ENCODE peak calls at places on chromosome 1, in six cellular contexts. P is GM12865, R is dorsolateral prefrontal cortex, K is sigmoid colon, N is fibroblast of lung, C is colonic mucosa. S is an unnamed sample.

GRCh38 chr1:4101434-4102150 is 201.5 kb upstream of the C1orf174 start:
- DNase-seq in K (peak; percentile 12), N (no peak), R (peak; percentile 37), P (no peak), C (no peak), S (no peak)

GRCh38 chr1:27581823-27582243 is 22.1 kb downstream of the AHDC1 start:
- DNase-seq in K (peak; percentile 73), C (no peak), R (no peak), P (no peak), N (no peak), S (no peak)

GRCh38 chr1:64320470-64320869 is 117.0 kb downstream of the UBE2U start:
- DNase-seq in N (peak; percentile 18), C (no peak), K (no peak), R (no peak), P (no peak), S (peak; percentile 79)

GRCh38 chr1:158998781-158999161 is 10.9 kb upstream of the IFI16 start:
- DNase-seq in C (peak; percentile 51), N (peak; percentile 48), P (peak; percentile 82), R (peak; percentile 58), K (peak; percentile 74), S (no peak)

GRCh38 chr1:112532074-112532473 is 23.3 kb downstream of the WNT2B start:
- DNase-seq in N (peak; percentile 46), P (no peak), R (no peak), K (no peak), C (no peak), S (no peak)

GRCh38 chr1:35369922-35370671 is 101.6 kb downstream of the ZMYM4 start:
- DNase-seq in K (peak; percentile 82), N (peak; percentile 86), R (peak; percentile 72), C (peak; percentile 32), P (peak; percentile 5), S (peak; percentile 27)

GRCh38 chr1:3827813-3828307 is 29.2 kb downstream of the CEP104 start:
- DNase-seq in R (peak; percentile 57), N (no peak), P (no peak), C (no peak), K (peak; percentile 46), S (no peak)

GRCh38 chr1:44672254-44672955 is 1.9 kb downstream of the TMEM53 start:
- DNase-seq in R (no peak), C (no peak), N (peak; percentile 91), P (peak; percentile 78), K (no peak), S (no peak)

GRCh38 chr1:27966402-27967105 is 6.8 kb downstream of the XKR8 start:
- DNase-seq in P (no peak), N (peak; percentile 49), K (no peak), R (no peak), C (no peak), S (no peak)

GRCh38 chr1:27522148-27522859 is 32.3 kb upstream of the WASF2 start:
- DNase-seq in K (no peak), N (peak; percentile 55), R (peak; percentile 80), P (no peak), C (no peak), S (no peak)

GRCh38 chr1:165902565-165902964 is 75.2 kb downstream of the UCK2 start:
- DNase-seq in R (no peak), P (no peak), K (no peak), N (no peak), C (no peak), S (no peak)

GRCh38 chr1:236799001-236799400 is 3.9 kb downstream of the MTR start:
- DNase-seq in P (no peak), N (no peak), R (no peak), C (no peak), K (no peak), S (no peak)

GRCh38 chr1:32151319-32151787 is 28.1 kb upstream of the TXLNA start:
- DNase-seq in K (no peak), R (no peak), C (no peak), P (no peak), N (peak; percentile 78), S (peak; percentile 27)

GRCh38 chr1:54167422-54168139 is 14.8 kb upstream of the CDCP2 start:
- DNase-seq in P (no peak), R (peak; percentile 16), C (no peak), N (peak; percentile 62), K (no peak), S (no peak)

GRCh38 chr1:207818971-207819451 is 67.2 kb downstream of the CD46 start:
- DNase-seq in P (no peak), R (no peak), K (peak; percentile 50), C (no peak), N (peak; percentile 47), S (no peak)

GRCh38 chr1:89363196-89363595 is 663 bp upstream of the GBP6 start:
- DNase-seq in N (peak; percentile 52), P (peak; percentile 65), R (no peak), C (no peak), K (no peak), S (no peak)

GRCh38 chr1:212791261-212791675 is 309 bp downstream of the NSL1 start:
- DNase-seq in P (no peak), C (no peak), N (no peak), R (no peak), K (no peak), S (peak; percentile 66)

GRCh38 chr1:87119741-87120140 is 205.3 kb downstream of the HS2ST1 start:
- DNase-seq in R (no peak), P (no peak), C (no peak), K (no peak), N (no peak), S (no peak)

GRCh38 chr1:30988045-30988444 is 77.5 kb downstream of the PUM1 start:
- DNase-seq in N (no peak), P (no peak), R (no peak), C (no peak), K (no peak), S (no peak)

GRCh38 chr1:30533796-30534550 is 189.4 kb downstream of the MATN1 start:
- DNase-seq in K (no peak), N (no peak), C (no peak), P (no peak), R (no peak), S (no peak)

GRCh38 chr1:22258696-22259095 is 115.8 kb upstream of the WNT4 start:
- DNase-seq in N (no peak), P (no peak), R (no peak), C (no peak), K (no peak), S (no peak)

GRCh38 chr1:38527373-38527966 is 332.1 kb downstream of the RRAGC start:
- DNase-seq in R (no peak), C (peak; percentile 22), K (no peak), P (peak; percentile 88), N (no peak), S (no peak)

GRCh38 chr1:85611390-85611789 is 30.8 kb downstream of the CCN1 start:
- DNase-seq in K (no peak), N (peak; percentile 95), R (no peak), C (no peak), P (no peak), S (peak; percentile 87)

GRCh38 chr1:59128784-59129227 is 168.1 kb upstream of the FGGY start:
- DNase-seq in N (peak; percentile 95), C (no peak), K (no peak), R (no peak), P (no peak), S (peak; percentile 40)

GRCh38 chr1:203547147-203547546 is 53.2 kb downstream of the OPTC start:
- DNase-seq in C (no peak), R (no peak), K (no peak), N (no peak), P (no peak), S (no peak)

GRCh38 chr1:15456313-15456954 is at the start of gene CELA2A:
- DNase-seq in K (no peak), N (no peak), P (no peak), R (no peak), C (no peak), S (no peak)

GRCh38 chr1:19786988-19787423 is 12.7 kb downstream of the TMCO4 start:
- DNase-seq in P (no peak), C (no peak), N (no peak), R (no peak), K (no peak), S (no peak)
- H3K4me3 ChIP-seq in P (no peak overlapping the region), C (no peak overlapping the region), N (no peak overlapping the region), R (no peak overlapping the region), K (no peak overlapping the region), S (no peak overlapping the region)

GRCh38 chr1:95309031-95309459 is 75.0 kb downstream of the RWDD3 start:
- DNase-seq in P (peak; percentile 5), N (peak; percentile 28), C (no peak), K (no peak), R (peak; percentile 57), S (no peak)
- TF ChIP-seq CTCF in P (peak; percentile 37), N (peak; percentile 49), C (peak; percentile 30), K (peak; percentile 36), R (peak; percentile 71), S (peak; percentile 47)

GRCh38 chr1:246483204-246483933 is 23.7 kb downstream of the SMYD3 start:
- DNase-seq in R (no peak), K (no peak), C (no peak), P (peak; percentile 38), N (peak; percentile 28), S (no peak)
- H3K4me3 ChIP-seq in R (no peak overlapping the region), K (peak overlapping the region; percentile 17), C (no peak overlapping the region), P (no peak overlapping the region), N (peak overlapping the region; percentile 29), S (no peak overlapping the region)

DNA sequence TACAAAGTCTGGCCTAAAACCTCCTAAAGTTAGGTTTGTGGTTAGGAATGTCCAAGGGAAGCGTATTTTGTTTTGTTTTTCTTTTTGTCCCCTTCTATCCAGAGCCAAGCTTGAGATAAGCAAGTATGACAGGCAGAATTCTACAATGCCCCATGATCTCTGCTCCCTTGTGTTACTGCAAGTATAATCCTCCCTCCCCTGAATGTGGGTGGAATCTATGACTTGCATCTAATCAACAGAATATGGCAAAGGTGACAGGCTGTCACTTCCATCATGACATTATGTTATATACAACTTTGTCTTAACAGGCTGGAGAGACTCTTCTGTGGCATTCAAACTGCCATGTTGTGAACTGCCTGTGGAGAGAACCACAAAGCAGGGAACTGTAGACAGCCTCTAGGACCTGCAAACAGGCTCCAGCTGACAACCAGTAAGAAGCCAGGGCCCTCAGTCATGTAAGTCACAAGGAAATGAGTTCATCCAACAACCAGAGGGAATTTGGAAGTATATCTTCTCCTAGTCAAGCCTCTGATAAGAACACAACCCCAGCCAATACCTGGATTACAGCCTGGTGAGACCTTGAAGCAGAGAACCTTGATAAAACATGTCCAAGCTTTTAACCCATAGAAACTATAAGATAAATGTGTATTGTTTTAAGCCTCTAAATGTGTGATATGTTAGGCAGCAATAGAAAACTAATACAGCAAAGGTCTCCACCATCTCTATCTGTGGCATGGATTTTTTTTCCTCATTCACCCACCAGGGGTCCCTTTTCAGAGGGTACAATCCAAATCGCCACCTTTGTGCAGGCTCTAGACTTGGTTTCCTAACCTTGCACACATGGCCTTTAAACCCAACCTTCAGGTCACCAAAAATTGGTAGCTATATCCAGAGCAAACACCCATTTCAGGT is 5.7 kb upstream of the C1orf162 start:
- DNase-seq in P (no peak), C (no peak), K (no peak), R (no peak), N (no peak), S (no peak)
- TF ChIP-seq CTCF in P (no peak), C (no peak), K (no peak), R (no peak), N (no peak), S (no peak)